ENCODE peak calls at places on chromosomes 4 and X, in seven cellular contexts. One of them, this sample, is unnamed. For H3K36me3 and H3K27me3, the result is how much of the 10 kb centered on the place peaks cover.

GRCh38 chrX:26597981-26598380 is 382.0 kb downstream of the MAGEB5 start:
- DNase-seq in cardiac muscle cell: no peak
- DNase-seq in SK-N-SH: no peak
- DNase-seq in left lung: no peak
- DNase-seq in mammary epithelial cell: peak
- DNase-seq in fibroblast of lung: no peak
- DNase-seq in Peyer's patch: no peak
- DNase-seq in this sample: no peak

GRCh38 chr4:15376594-15376993 is 51.2 kb upstream of the C1QTNF7 start:
- DNase-seq in mammary epithelial cell: peak
- DNase-seq in Peyer's patch: no peak
- DNase-seq in fibroblast of lung: peak
- DNase-seq in left lung: no peak
- DNase-seq in SK-N-SH: no peak
- DNase-seq in cardiac muscle cell: no peak
- DNase-seq in this sample: no peak

GRCh38 chr4:184324939-184325477 is 107.3 kb upstream of the ENPP6 start:
- DNase-seq in left lung: no peak
- DNase-seq in Peyer's patch: no peak
- DNase-seq in mammary epithelial cell: no peak
- DNase-seq in SK-N-SH: no peak
- DNase-seq in cardiac muscle cell: no peak
- DNase-seq in fibroblast of lung: no peak
- DNase-seq in this sample: no peak

GRCh38 chr4:5003372-5003857 is 15.8 kb downstream of the CYTL1 start:
- DNase-seq in cardiac muscle cell: no peak
- DNase-seq in mammary epithelial cell: no peak
- DNase-seq in SK-N-SH: no peak
- DNase-seq in fibroblast of lung: no peak
- DNase-seq in left lung: no peak
- DNase-seq in Peyer's patch: no peak
- DNase-seq in this sample: no peak

GRCh38 chr4:159428975-159429692 is 326.3 kb downstream of the RAPGEF2 start:
- DNase-seq in SK-N-SH: no peak
- DNase-seq in mammary epithelial cell: no peak
- DNase-seq in cardiac muscle cell: peak
- DNase-seq in left lung: no peak
- DNase-seq in Peyer's patch: no peak
- DNase-seq in fibroblast of lung: no peak
- DNase-seq in this sample: no peak

GRCh38 chrX:71578253-71579135 is at the start of gene GCNA:
- DNase-seq in fibroblast of lung: no peak
- DNase-seq in cardiac muscle cell: no peak
- DNase-seq in mammary epithelial cell: no peak
- DNase-seq in left lung: no peak
- DNase-seq in SK-N-SH: peak
- DNase-seq in Peyer's patch: no peak
- DNase-seq in this sample: no peak

GRCh38 chr4:17995165-17995564 is 26.4 kb downstream of the LCORL start:
- DNase-seq in left lung: no peak
- DNase-seq in cardiac muscle cell: no peak
- DNase-seq in fibroblast of lung: no peak
- DNase-seq in Peyer's patch: no peak
- DNase-seq in mammary epithelial cell: no peak
- DNase-seq in SK-N-SH: no peak
- DNase-seq in this sample: no peak

GRCh38 chr4:99790796-99791617 is 25.6 kb upstream of the DAPP1 start:
- DNase-seq in cardiac muscle cell: no peak
- DNase-seq in fibroblast of lung: peak
- DNase-seq in left lung: no peak
- DNase-seq in SK-N-SH: no peak
- DNase-seq in Peyer's patch: no peak
- DNase-seq in mammary epithelial cell: peak
- DNase-seq in this sample: no peak

GRCh38 chrX:112731793-112732192 is 52.1 kb upstream of the LHFPL1 start:
- DNase-seq in Peyer's patch: no peak
- DNase-seq in cardiac muscle cell: no peak
- DNase-seq in left lung: no peak
- DNase-seq in SK-N-SH: no peak
- DNase-seq in mammary epithelial cell: no peak
- DNase-seq in fibroblast of lung: no peak
- DNase-seq in this sample: no peak

GRCh38 chr4:184558996-184559395 is 84.6 kb upstream of the IRF2 start:
- DNase-seq in SK-N-SH: no peak
- DNase-seq in cardiac muscle cell: no peak
- DNase-seq in Peyer's patch: no peak
- DNase-seq in fibroblast of lung: no peak
- DNase-seq in mammary epithelial cell: no peak
- DNase-seq in left lung: no peak
- DNase-seq in this sample: no peak

GRCh38 chrX:95893632-95894031 is 791.0 kb upstream of the DIAPH2 start:
- DNase-seq in Peyer's patch: no peak
- DNase-seq in cardiac muscle cell: no peak
- DNase-seq in fibroblast of lung: peak
- DNase-seq in SK-N-SH: no peak
- DNase-seq in left lung: no peak
- DNase-seq in mammary epithelial cell: no peak
- DNase-seq in this sample: peak

GRCh38 chrX:150463566-150463965 is 100.4 kb downstream of the MAMLD1 start:
- DNase-seq in Peyer's patch: no peak
- DNase-seq in fibroblast of lung: no peak
- DNase-seq in cardiac muscle cell: no peak
- DNase-seq in mammary epithelial cell: no peak
- DNase-seq in SK-N-SH: no peak
- DNase-seq in left lung: no peak
- DNase-seq in this sample: no peak

GRCh38 chr4:105843941-105844340 is 51.3 kb upstream of the NPNT start:
- DNase-seq in left lung: no peak
- DNase-seq in SK-N-SH: no peak
- DNase-seq in cardiac muscle cell: no peak
- DNase-seq in Peyer's patch: no peak
- DNase-seq in fibroblast of lung: no peak
- DNase-seq in mammary epithelial cell: no peak
- DNase-seq in this sample: no peak

GRCh38 chrX:17977696-17978095 is 116.6 kb upstream of the RAI2 start:
- DNase-seq in fibroblast of lung: no peak
- DNase-seq in mammary epithelial cell: no peak
- DNase-seq in cardiac muscle cell: no peak
- DNase-seq in Peyer's patch: no peak
- DNase-seq in SK-N-SH: no peak
- DNase-seq in left lung: no peak
- DNase-seq in this sample: no peak

GRCh38 chrX:1558761-1559468 is 21.9 kb upstream of the P2RY8 start:
- DNase-seq in SK-N-SH: no peak
- DNase-seq in Peyer's patch: no peak
- DNase-seq in left lung: no peak
- DNase-seq in cardiac muscle cell: no peak
- DNase-seq in mammary epithelial cell: no peak
- DNase-seq in fibroblast of lung: no peak
- DNase-seq in this sample: no peak

GRCh38 chr4:182876427-182876826 is 40.8 kb downstream of the DCTD start:
- DNase-seq in Peyer's patch: no peak
- DNase-seq in left lung: no peak
- DNase-seq in cardiac muscle cell: no peak
- DNase-seq in fibroblast of lung: no peak
- DNase-seq in mammary epithelial cell: no peak
- DNase-seq in SK-N-SH: no peak
- DNase-seq in this sample: no peak

GRCh38 chrX:10012776-10013175 is 45.6 kb downstream of the CLDN34 start:
- DNase-seq in fibroblast of lung: no peak
- DNase-seq in Peyer's patch: no peak
- DNase-seq in mammary epithelial cell: no peak
- DNase-seq in cardiac muscle cell: no peak
- DNase-seq in left lung: no peak
- DNase-seq in SK-N-SH: no peak
- DNase-seq in this sample: no peak

GRCh38 chrX:10016516-10017132 is 49.5 kb downstream of the CLDN34 start:
- DNase-seq in Peyer's patch: no peak
- DNase-seq in SK-N-SH: no peak
- DNase-seq in cardiac muscle cell: peak
- DNase-seq in mammary epithelial cell: no peak
- DNase-seq in left lung: no peak
- DNase-seq in fibroblast of lung: no peak
- DNase-seq in this sample: no peak

GRCh38 chrX:10017866-10018265 is 50.7 kb downstream of the CLDN34 start:
- DNase-seq in SK-N-SH: no peak
- DNase-seq in fibroblast of lung: peak
- DNase-seq in Peyer's patch: no peak
- DNase-seq in cardiac muscle cell: peak
- DNase-seq in mammary epithelial cell: peak
- DNase-seq in left lung: no peak
- DNase-seq in this sample: peak

GRCh38 chrX:10014462-10015373 is 47.6 kb downstream of the CLDN34 start:
- DNase-seq in fibroblast of lung: peak
- DNase-seq in cardiac muscle cell: peak
- DNase-seq in mammary epithelial cell: peak
- DNase-seq in SK-N-SH: peak
- DNase-seq in left lung: peak
- DNase-seq in Peyer's patch: peak
- DNase-seq in this sample: peak

GRCh38 chrX:10015711-10016515 is 48.8 kb downstream of the CLDN34 start:
- DNase-seq in mammary epithelial cell: no peak
- DNase-seq in left lung: peak
- DNase-seq in fibroblast of lung: peak
- DNase-seq in Peyer's patch: peak
- DNase-seq in SK-N-SH: peak
- DNase-seq in cardiac muscle cell: peak
- DNase-seq in this sample: peak
- H3K4me3 ChIP-seq in mammary epithelial cell: peak
- H3K4me3 ChIP-seq in left lung: peak
- H3K4me3 ChIP-seq in fibroblast of lung: peak
- H3K4me3 ChIP-seq in Peyer's patch: peak
- H3K4me3 ChIP-seq in SK-N-SH: peak
- H3K4me3 ChIP-seq in cardiac muscle cell: peak
- H3K4me3 ChIP-seq in this sample: peak

GRCh38 chr4:7199129-7199725 is 6.9 kb downstream of the SORCS2 start:
- DNase-seq in SK-N-SH: no peak
- DNase-seq in Peyer's patch: no peak
- DNase-seq in fibroblast of lung: no peak
- DNase-seq in mammary epithelial cell: no peak
- DNase-seq in left lung: peak
- DNase-seq in cardiac muscle cell: no peak
- DNase-seq in this sample: no peak

GRCh38 chr4:7196731-7197130 is 4.4 kb downstream of the SORCS2 start:
- DNase-seq in fibroblast of lung: no peak
- DNase-seq in cardiac muscle cell: peak
- DNase-seq in mammary epithelial cell: peak
- DNase-seq in SK-N-SH: no peak
- DNase-seq in left lung: no peak
- DNase-seq in Peyer's patch: no peak
- DNase-seq in this sample: no peak

GRCh38 chr4:7197910-7198309 is 5.6 kb downstream of the SORCS2 start:
- DNase-seq in SK-N-SH: peak
- DNase-seq in left lung: peak
- DNase-seq in fibroblast of lung: no peak
- DNase-seq in mammary epithelial cell: no peak
- DNase-seq in Peyer's patch: no peak
- DNase-seq in cardiac muscle cell: no peak
- DNase-seq in this sample: no peak

GRCh38 chr4:7199771-7200441 is 7.6 kb downstream of the SORCS2 start:
- DNase-seq in SK-N-SH: no peak
- DNase-seq in Peyer's patch: no peak
- DNase-seq in fibroblast of lung: no peak
- DNase-seq in left lung: peak
- DNase-seq in cardiac muscle cell: no peak
- DNase-seq in mammary epithelial cell: no peak
- DNase-seq in this sample: no peak

DNA sequence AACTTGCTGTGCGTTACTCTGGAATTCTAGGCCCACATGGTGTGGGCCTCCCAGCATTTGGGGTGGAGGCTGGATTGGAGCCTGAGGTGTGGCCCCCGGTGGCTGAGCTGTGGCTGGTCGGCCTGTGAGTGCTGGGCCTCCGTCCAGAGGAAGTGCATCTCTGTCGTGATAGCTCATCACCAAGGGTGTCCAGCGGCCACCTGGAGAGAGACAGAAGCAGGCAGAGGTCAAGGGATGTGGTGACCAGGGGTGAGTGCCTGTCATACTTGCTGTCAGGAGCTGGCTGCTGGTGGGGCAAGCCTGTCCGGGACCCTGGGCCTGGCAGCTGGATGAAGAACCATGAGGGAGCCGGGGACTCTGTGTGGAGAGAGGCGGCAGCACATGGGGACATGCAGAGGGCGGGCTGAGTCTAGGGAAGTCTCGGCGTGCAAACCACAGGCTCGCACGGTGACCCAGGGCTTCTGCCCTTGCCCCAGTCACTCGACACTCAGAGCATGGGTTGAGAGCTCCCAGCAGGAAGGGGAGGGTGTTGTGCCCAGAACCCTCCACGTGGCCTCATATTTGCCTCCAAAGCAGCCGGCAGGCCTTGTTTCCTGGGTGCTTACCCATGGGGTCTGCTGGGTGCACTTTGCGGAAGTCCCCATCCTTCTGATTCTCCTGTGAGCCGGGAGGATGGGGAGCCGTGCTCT is 6.2 kb downstream of the SORCS2 start:
- DNase-seq in cardiac muscle cell: no peak
- DNase-seq in fibroblast of lung: no peak
- DNase-seq in SK-N-SH: no peak
- DNase-seq in left lung: peak
- DNase-seq in Peyer's patch: no peak
- DNase-seq in mammary epithelial cell: no peak
- DNase-seq in this sample: no peak
- H3K36me3 ChIP-seq in cardiac muscle cell: under half
- H3K36me3 ChIP-seq in fibroblast of lung: under half
- H3K36me3 ChIP-seq in SK-N-SH: under half
- H3K36me3 ChIP-seq in left lung: under half
- H3K36me3 ChIP-seq in Peyer's patch: under half
- H3K36me3 ChIP-seq in mammary epithelial cell: under half
- H3K36me3 ChIP-seq in this sample: under half

DNA sequence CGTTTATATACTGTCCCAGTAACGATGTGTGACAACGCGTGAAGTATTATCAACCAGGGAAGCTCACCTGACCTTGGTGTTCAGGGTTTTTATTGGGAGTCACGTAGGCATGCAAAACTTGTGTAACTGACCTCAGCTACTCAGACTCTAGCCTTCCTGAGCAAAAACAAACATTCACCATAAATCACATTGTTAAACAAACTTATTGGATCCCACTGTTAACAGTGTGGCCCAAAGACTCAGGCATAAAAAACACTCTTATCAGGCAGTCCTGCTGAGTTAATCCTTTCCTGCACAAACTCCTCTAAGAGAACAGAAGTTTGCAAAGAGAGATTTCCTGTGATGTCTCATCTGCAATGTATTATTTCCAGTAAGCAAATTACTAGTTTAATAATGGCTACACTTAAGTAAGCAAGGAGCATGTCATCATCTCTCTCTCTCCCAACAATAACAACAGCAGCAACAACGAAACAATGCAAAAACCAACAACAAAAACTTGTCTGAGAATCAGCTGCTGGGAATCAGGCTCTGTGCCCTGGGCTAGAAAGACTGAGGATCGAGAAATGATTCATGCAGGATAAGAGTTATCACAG is 12.0 kb downstream of the GAGE1 start:
- DNase-seq in mammary epithelial cell: no peak
- DNase-seq in SK-N-SH: no peak
- DNase-seq in cardiac muscle cell: no peak
- DNase-seq in Peyer's patch: no peak
- DNase-seq in fibroblast of lung: no peak
- DNase-seq in left lung: no peak
- DNase-seq in this sample: peak
- H3K27me3 ChIP-seq in mammary epithelial cell: under half
- H3K27me3 ChIP-seq in SK-N-SH: under half
- H3K27me3 ChIP-seq in cardiac muscle cell: under half
- H3K27me3 ChIP-seq in Peyer's patch: under half
- H3K27me3 ChIP-seq in fibroblast of lung: under half
- H3K27me3 ChIP-seq in left lung: under half
- H3K27me3 ChIP-seq in this sample: under half

GRCh38 chr4:38075370-38076152 is 115.4 kb downstream of the PTTG2 start:
- DNase-seq in mammary epithelial cell: peak
- DNase-seq in fibroblast of lung: peak
- DNase-seq in left lung: no peak
- DNase-seq in cardiac muscle cell: no peak
- DNase-seq in Peyer's patch: no peak
- DNase-seq in SK-N-SH: no peak
- DNase-seq in this sample: no peak
- H3K4me3 ChIP-seq in mammary epithelial cell: no peak
- H3K4me3 ChIP-seq in fibroblast of lung: no peak
- H3K4me3 ChIP-seq in left lung: no peak
- H3K4me3 ChIP-seq in cardiac muscle cell: no peak
- H3K4me3 ChIP-seq in Peyer's patch: no peak
- H3K4me3 ChIP-seq in SK-N-SH: no peak
- H3K4me3 ChIP-seq in this sample: no peak